ENCODE peak calls at places on chromosomes 2 and 18, in four cellular contexts. H, I, V and C are unnamed samples.

GRCh38 chr2:64626963-64627760 is 26.6 kb downstream of the SERTAD2 start:
- DNase-seq in H (no peak), I (no peak), V (no peak), C (peak; percentile 37)

GRCh38 chr2:23164173-23164572 is 220.8 kb upstream of the KLHL29 start:
- DNase-seq in H (no peak), I (no peak), V (no peak), C (no peak)

GRCh38 chr18:154151-154550 is 4.2 kb upstream of the USP14 start:
- DNase-seq in H (no peak), I (no peak), V (no peak), C (no peak)

GRCh38 chr2:169476459-169476858 is 2.8 kb upstream of the BBS5 start:
- DNase-seq in H (no peak), I (no peak), V (peak; percentile 62), C (no peak)

GRCh38 chr18:58597649-58598048 is 31.2 kb downstream of the ALPK2 start:
- DNase-seq in H (no peak), I (no peak), V (no peak), C (no peak)

GRCh38 chr18:57959278-57959677 is 84.7 kb upstream of the NEDD4L start:
- DNase-seq in H (no peak), I (peak; percentile 31), V (peak; percentile 66), C (peak; percentile 62)

GRCh38 chr2:20496069-20496468 is 49.2 kb downstream of the RHOB start:
- DNase-seq in H (no peak), I (no peak), V (peak; percentile 51), C (no peak)

GRCh38 chr2:98637401-98638144 is 29.2 kb downstream of the UNC50 start:
- DNase-seq in H (peak; percentile 67), I (no peak), V (no peak), C (no peak)

GRCh38 chr2:120947982-120948661 is 212.5 kb downstream of the GLI2 start:
- DNase-seq in H (no peak), I (no peak), V (no peak), C (no peak)

GRCh38 chr2:168632733-168633132 is 169.7 kb upstream of the NOSTRIN start:
- DNase-seq in H (no peak), I (peak; percentile 38), V (no peak), C (peak; percentile 52)

GRCh38 chr2:218981390-218982311 is 3.3 kb downstream of the FEV start:
- DNase-seq in H (no peak), I (no peak), V (no peak), C (peak; percentile 67)

GRCh38 chr2:240836781-240837467 is 16.9 kb upstream of the KIF1A start:
- DNase-seq in H (no peak), I (no peak), V (no peak), C (no peak)

GRCh38 chr18:76579301-76579695 is 84.3 kb upstream of the ZNF516 start:
- DNase-seq in H (no peak), I (no peak), V (no peak), C (no peak)

DNA sequence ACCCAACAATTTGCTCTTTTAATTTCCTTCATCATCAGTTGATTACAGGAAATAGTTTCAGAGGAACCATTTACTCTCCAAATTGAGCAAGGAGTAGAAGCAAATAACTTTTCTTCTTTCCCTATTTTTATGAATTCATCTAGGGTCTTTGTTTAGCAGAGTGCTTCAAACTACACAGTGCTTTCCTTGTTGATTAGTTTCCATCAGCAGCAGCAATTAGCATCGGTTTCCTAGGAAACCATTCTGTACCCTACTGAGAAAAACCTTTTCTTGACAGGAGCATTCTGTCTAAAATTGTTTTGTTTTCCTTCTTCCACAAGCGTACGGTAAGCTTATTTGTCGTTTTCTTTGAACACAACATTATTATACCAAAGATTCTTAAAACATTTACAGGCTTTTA is 100.4 kb upstream of the UNC80 start:
- DNase-seq in H (no peak), I (no peak), V (no peak), C (no peak)
- TF ChIP-seq JUNB in H (no peak), I (no peak), V (no peak), C (no peak)

GRCh38 chr18:70301667-70302066 is 12.8 kb downstream of the SOCS6 start:
- DNase-seq in H (no peak), I (no peak), V (no peak), C (no peak)
- H3K79me2 ChIP-seq in H (peaks cover 15% of the 10 kb centered on the region), I (peaks cover 78% of the 10 kb centered on the region), V (peaks cover 100% of the 10 kb centered on the region), C (peaks cover 100% of the 10 kb centered on the region)

GRCh38 chr18:61308009-61308408 is 25.2 kb upstream of the CDH20 start:
- DNase-seq in H (no peak), I (no peak), V (no peak), C (no peak)

DNA sequence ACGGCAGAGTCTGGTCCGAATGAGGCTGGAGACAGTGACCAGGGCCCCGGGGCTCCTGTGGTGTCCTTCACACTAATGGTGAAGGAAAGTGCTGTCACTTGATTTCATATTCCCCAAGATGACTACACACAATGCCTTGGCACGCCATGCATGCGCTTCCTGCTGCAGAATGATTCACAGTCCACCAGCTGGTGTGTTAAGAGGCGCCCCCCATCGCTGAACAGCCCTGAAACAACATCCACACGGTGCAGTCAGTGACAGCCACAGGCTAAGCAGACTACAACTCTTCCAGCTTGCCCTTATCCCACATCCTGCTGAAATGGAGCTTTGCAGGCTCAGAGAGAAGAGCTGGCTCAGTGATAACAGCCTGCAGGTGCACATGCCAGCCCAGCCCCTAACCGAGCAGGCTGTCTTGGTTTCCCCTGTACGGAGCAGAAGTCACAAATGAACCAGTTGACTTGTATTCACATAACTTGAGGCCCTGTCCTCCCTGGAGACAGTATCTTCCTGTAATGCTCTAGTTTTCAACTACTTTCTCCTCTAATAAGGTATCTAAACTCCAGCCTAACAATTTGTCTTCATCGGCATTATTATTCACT is 24.3 kb upstream of the CDH20 start:
- DNase-seq in H (no peak), I (no peak), V (no peak), C (no peak)
- H2AFZ ChIP-seq in H (no peak overlapping the region), I (no peak overlapping the region), V (no peak overlapping the region), C (no peak overlapping the region)

DNA sequence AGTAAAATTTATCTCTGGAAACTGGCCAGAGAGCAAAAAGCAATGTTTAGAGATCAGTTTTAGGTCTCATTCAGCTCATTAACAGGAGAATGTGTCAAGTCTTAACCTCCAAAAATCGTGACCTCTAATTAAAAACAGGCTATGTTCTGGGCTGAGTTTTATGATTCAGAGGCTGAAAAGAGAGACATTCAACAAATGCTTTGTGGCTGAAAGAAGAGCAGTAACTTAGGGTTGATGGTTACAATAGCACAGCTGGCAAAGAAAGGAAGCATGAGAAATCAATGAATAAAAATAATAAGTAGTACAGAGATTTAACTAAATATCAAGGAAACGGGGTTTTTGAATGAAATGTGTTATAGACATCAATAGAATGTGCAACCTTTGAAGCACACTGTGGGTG is 13.1 kb downstream of the TGIF1 start:
- DNase-seq in H (no peak), I (no peak), V (no peak), C (no peak)
- TF ChIP-seq JUNB in H (no peak), I (no peak), V (no peak), C (no peak)

GRCh38 chr2:60550984-60551240 is 2.5 kb downstream of the BCL11A start:
- DNase-seq in H (no peak), I (no peak), V (no peak), C (no peak)
- H3K79me2 ChIP-seq in H (peaks cover 78% of the 10 kb centered on the region), I (no peaks in the 10 kb centered on the region), V (no peaks in the 10 kb centered on the region), C (peaks cover 72% of the 10 kb centered on the region)

GRCh38 chr18:69399253-69399652 is 1.4 kb upstream of the DOK6 start:
- DNase-seq in H (no peak), I (no peak), V (no peak), C (peak; percentile 73)
- H2AFZ ChIP-seq in H (no peak overlapping the region), I (no peak overlapping the region), V (no peak overlapping the region), C (no peak overlapping the region)

GRCh38 chr2:43246641-43247040 is 20.2 kb upstream of the ZFP36L2 start:
- DNase-seq in H (no peak), I (no peak), V (no peak), C (no peak)
- TF ChIP-seq JUNB in H (no peak), I (no peak), V (no peak), C (no peak)

GRCh38 chr2:229857634-229858033 is 64.2 kb downstream of the TRIP12 start:
- DNase-seq in H (no peak), I (no peak), V (no peak), C (no peak)

GRCh38 chr2:229860334-229860733 is 61.5 kb downstream of the TRIP12 start:
- DNase-seq in H (no peak), I (no peak), V (no peak), C (no peak)

GRCh38 chr2:229858351-229858750 is 63.5 kb downstream of the TRIP12 start:
- DNase-seq in H (no peak), I (no peak), V (no peak), C (no peak)

GRCh38 chr2:229865033-229865432 is 56.8 kb downstream of the TRIP12 start:
- DNase-seq in H (no peak), I (no peak), V (no peak), C (no peak)

GRCh38 chr2:229861431-229861830 is 60.4 kb downstream of the TRIP12 start:
- DNase-seq in H (no peak), I (no peak), V (no peak), C (no peak)
- H3K79me2 ChIP-seq in H (peaks cover 44% of the 10 kb centered on the region), I (peaks cover 36% of the 10 kb centered on the region), V (peaks cover 55% of the 10 kb centered on the region), C (peaks cover 61% of the 10 kb centered on the region)

DNA sequence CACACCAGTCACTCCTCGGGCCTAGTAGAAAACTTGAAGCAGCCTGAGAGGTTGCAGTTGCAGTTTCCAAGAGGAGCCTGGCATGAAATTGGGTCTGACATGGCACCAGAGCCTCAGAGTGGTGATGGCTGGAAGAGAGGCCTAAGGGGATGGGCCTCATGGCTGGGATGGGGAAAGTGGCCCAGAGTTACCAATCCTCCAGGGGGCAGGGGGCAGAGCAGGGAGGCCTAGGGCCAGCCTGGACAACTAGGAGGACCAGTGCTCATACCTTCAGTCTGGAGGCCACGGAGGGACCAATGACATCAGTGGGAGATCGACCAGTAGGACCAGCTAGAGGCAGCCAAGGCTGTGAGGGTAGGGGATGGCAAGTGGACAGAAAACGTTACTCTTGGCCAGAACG is 15.1 kb upstream of the ADCY3 start:
- DNase-seq in H (no peak), I (no peak), V (no peak), C (no peak)
- H2AFZ ChIP-seq in H (no peak overlapping the region), I (peak overlapping the region; percentile 4), V (no peak overlapping the region), C (no peak overlapping the region)

DNA sequence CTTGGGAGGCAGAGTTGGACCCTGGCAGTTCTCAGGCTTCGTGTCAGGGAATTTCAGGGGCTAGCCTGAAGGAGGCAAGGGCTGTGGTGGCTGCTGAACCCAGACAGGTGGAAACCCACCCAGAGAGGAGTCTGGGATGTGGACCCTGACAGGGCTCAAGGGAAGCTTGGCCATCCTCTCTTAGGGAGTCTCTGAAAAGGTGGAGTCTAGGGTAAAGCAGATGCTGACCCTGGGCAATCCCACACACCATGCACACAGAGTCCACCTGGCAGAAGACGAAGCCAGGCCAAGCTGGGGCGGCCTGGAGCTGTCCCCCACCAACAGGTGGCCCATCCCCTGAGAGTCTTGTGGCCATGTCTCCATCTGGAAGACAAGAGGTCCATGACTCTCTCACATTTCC is 41.2 kb upstream of the TEX51 start:
- DNase-seq in H (no peak), I (no peak), V (no peak), C (no peak)
- TF ChIP-seq JUNB in H (no peak), I (no peak), V (no peak), C (no peak)